ENCODE peak calls at places on chromosomes 16 and 17, in four cellular contexts. N is H1, Q is GM12878, I is HepG2. C is an unnamed sample.

GRCh38 chr16:4935231-4935855 is 1.6 kb downstream of the PPL start:
- DNase-seq in N (no peak), Q (no peak), I (no peak), C (no peak)

GRCh38 chr17:35809855-35810461 is 674 bp downstream of the TAF15 start:
- DNase-seq in Q (no peak), I (no peak), N (no peak), C (no peak)

GRCh38 chr17:46811978-46812583 is 6.4 kb downstream of the WNT3 start:
- DNase-seq in I (no peak), N (no peak), Q (no peak), C (no peak)

GRCh38 chr16:71461686-71462648 is at the start of gene ZNF23:
- DNase-seq in Q (peak), N (no peak), I (peak), C (peak)

GRCh38 chr16:12319464-12320030 is 343.0 kb downstream of the SNX29 start:
- DNase-seq in Q (no peak), I (no peak), N (no peak), C (no peak)

GRCh38 chr17:6779411-6779810 is 3.4 kb downstream of the FBXO39 start:
- DNase-seq in N (no peak), Q (no peak), I (no peak), C (no peak)

GRCh38 chr17:6361733-6362132 is 73.2 kb downstream of the AIPL1 start:
- DNase-seq in N (no peak), Q (no peak), I (no peak), C (peak)

GRCh38 chr17:45265823-45266222 is 3.9 kb upstream of the SPATA32 start:
- DNase-seq in I (no peak), N (no peak), Q (no peak), C (no peak)

GRCh38 chr16:69935278-69935711 is 15.8 kb upstream of the CLEC18A start:
- DNase-seq in I (no peak), Q (no peak), N (no peak), C (no peak)

GRCh38 chr17:7020894-7021664 is 1.8 kb upstream of the BCL6B start:
- DNase-seq in N (no peak), Q (no peak), I (no peak), C (no peak)

GRCh38 chr17:12445331-12445730 is 220.4 kb upstream of the MYOCD start:
- DNase-seq in N (no peak), I (no peak), Q (no peak), C (no peak)

GRCh38 chr16:75566889-75567255 is 693 bp downstream of the GABARAPL2 start:
- DNase-seq in I (no peak), Q (no peak), N (no peak), C (peak)
- TF ChIP-seq TCF12 in I (no peak), Q (no peak), N (no peak), C (no peak)

GRCh38 chr16:61324044-61324443 is 712.2 kb downstream of the CDH8 start:
- DNase-seq in N (no peak), Q (no peak), I (no peak), C (no peak)

DNA sequence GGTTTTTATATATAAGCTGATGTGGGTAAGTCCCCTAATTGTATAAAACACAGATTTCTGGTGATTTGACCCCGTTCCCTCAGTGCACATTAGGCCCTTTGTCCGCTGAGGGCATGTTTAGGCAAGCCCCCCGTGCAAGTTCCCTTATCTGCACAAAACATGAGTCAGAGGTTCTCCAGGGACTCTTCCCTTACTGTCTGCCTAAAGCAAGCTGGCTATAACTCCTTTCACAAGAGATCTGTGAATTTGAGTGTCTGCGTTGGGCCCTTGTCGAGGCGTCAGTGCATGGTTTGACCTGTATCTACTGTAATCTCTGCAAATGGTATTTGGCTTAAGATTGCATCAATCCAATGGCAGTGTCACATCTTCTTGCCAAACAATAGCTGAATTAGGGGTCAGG is 712.8 kb downstream of the CDH8 start:
- DNase-seq in Q (no peak), N (no peak), I (peak), C (no peak)
- TF ChIP-seq TCF12 in Q (no peak), N (no peak), I (no peak), C (no peak)

DNA sequence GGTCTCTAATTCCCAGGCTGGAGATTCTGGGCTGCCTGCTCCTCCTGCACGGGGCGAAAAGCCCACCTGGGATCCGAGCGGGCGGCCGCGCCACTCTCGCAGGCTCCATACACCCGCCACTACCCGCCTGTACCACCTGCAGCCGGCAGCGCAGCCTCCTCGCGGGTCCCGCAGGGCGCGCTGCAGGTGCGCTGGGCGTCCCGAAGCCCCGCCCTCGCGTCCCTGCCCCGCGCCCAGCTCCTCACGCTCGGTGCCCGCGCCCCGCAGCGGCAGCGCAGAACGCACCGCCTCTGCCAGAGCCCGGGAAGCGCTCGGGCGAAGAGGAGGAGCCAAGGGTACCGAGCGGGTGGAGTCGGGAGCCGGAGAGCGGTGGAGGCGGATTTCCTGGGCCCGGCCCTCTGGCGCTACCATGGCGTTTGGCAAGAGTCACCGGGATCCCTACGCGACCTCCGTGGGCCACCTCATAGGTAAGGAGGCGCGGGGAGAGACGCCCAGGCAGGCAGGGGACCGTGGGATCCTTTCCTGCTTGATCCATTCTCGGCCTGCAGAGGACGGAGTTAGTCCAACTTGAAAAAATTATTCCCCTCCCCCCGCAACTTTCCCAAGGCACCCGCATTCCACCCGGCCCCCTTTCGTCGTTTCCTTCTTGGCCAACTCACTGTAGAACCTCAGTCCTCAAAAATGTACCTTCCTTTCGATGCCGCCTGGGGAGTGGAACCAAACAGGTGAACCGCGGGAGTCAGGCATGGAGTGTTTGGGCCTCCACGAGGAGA is at the start of gene TOM1L1:
- DNase-seq in Q (no peak), N (peak), I (peak), C (peak)
- TF ChIP-seq TCF12 in Q (no peak), N (no peak), I (no peak), C (no peak)

GRCh38 chr17:19940722-19941464 is 36.7 kb downstream of the AKAP10 start:
- DNase-seq in N (no peak), I (peak), Q (no peak), C (no peak)
- TF ChIP-seq TCF12 in N (no peak), I (no peak), Q (no peak), C (peak)

GRCh38 chr17:17570207-17570797 is 21.2 kb downstream of the PEMT start:
- DNase-seq in I (peak), N (no peak), Q (no peak), C (peak)
- TF ChIP-seq TCF12 in I (no peak), N (no peak), Q (no peak), C (no peak)

GRCh38 chr17:83084621-83085056 is 5.2 kb downstream of the METRNL start:
- DNase-seq in Q (no peak), N (no peak), I (no peak), C (no peak)

GRCh38 chr17:83084214-83084613 is 4.8 kb downstream of the METRNL start:
- DNase-seq in N (no peak), I (no peak), Q (no peak), C (no peak)

GRCh38 chr17:83082435-83082834 is 3.0 kb downstream of the METRNL start:
- DNase-seq in N (no peak), Q (no peak), I (no peak), C (no peak)

GRCh38 chr17:83082899-83083367 is 3.5 kb downstream of the METRNL start:
- DNase-seq in N (no peak), I (no peak), Q (no peak), C (no peak)

DNA sequence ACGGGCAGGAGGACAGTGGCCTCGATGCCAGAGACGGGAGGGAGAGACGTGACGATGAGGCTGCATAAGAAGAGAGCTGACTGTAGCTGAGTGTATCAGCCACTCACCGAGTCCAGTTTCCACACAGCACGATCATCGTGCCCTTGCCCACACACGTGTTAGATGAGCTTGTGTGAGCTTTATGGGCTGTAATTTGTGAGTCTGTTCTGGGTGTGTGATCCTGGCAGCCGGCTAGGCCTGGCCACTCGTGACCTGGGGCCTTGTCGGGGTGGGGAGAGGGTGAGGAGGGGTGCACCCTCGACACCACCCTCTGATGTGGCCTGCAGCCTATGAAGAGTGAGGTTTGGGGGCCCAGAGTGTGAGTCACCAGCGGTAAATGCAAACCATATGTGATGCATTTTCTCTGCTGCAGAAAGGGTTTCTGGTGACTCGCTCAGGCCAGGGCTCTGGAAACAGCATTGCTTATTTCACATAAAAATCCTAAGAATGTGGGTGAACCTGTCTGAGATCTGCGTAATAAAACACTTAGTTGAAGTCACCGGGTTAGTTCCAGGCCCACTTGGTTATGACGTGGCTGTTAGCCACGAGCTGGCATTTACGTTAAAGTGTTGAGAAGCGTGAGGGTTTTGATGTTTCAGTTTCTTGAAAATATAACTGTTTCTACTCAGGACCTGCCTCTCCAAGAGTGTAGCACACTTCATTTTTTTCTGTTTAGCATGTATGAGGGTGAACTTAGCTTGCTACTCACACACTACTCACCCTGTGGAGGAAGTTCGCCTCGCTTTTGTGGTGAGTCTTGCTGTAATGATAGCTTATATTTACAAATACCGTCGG is 4.2 kb downstream of the METRNL start:
- DNase-seq in Q (no peak), I (no peak), N (peak), C (peak)
- TF ChIP-seq TCF12 in Q (no peak), I (no peak), N (no peak), C (peak)

GRCh38 chr16:22664132-22664531 is 149.8 kb upstream of the HS3ST2 start:
- DNase-seq in I (no peak), N (no peak), Q (no peak), C (no peak)
- TF ChIP-seq TCF12 in I (no peak), N (no peak), Q (no peak), C (no peak)

C was measured in SK-N-SH.